ENCODE peak calls at places on chromosomes 4 and X, in ten cellular contexts. T is body of pancreas, H is NCI-H2081, P is NCI-H460, Y is OCI-M1, J is ureter, G is AG04449, U is fibroblast of the conjunctiva, Q is fibroblast of pulmonary artery, V is foreskin keratinocyte. S is an unnamed sample.

GRCh38 chr4:173935622-173936405 is 347.7 kb downstream of the FBXO8 start:
- DNase-seq in Y (no peak), P (no peak), T (no peak), U (no peak), Q (peak), G (no peak), H (no peak), V (no peak), J (no peak), S (no peak)

GRCh38 chr4:48047421-48047844 is 30.9 kb downstream of the NIPAL1 start:
- DNase-seq in Q (no peak), G (no peak), P (no peak), Y (peak), T (peak), J (no peak), V (no peak), H (no peak), U (no peak), S (no peak)

GRCh38 chrX:153245288-153245731 is 66.2 kb downstream of the MAGEA1 start:
- DNase-seq in H (no peak), G (no peak), Y (peak), J (no peak), P (no peak), V (peak), T (no peak), Q (no peak), U (no peak), S (no peak)

GRCh38 chr4:1522606-1523005 is 116.4 kb upstream of the NKX1-1 start:
- DNase-seq in T (no peak), Q (no peak), P (no peak), Y (no peak), G (no peak), H (no peak), J (no peak), U (no peak), V (no peak), S (no peak)

GRCh38 chr4:73275318-73275654 is 16.7 kb upstream of the ANKRD17 start:
- DNase-seq in G (no peak), V (no peak), H (peak), Y (no peak), T (peak), P (no peak), J (no peak), U (no peak), Q (no peak), S (no peak)

GRCh38 chrX:107849747-107850478 is 24.2 kb downstream of the MID2 start:
- DNase-seq in G (no peak), Q (no peak), U (no peak), T (no peak), J (no peak), P (no peak), Y (peak), V (no peak), H (peak), S (no peak)

GRCh38 chr4:173367946-173368345 is 2.8 kb upstream of the SAP30 start:
- DNase-seq in P (no peak), G (no peak), Q (peak), V (no peak), T (no peak), U (no peak), H (no peak), Y (peak), J (no peak), S (no peak)

GRCh38 chrX:45070116-45071007 is 130.3 kb downstream of the DIPK2B start:
- DNase-seq in Y (peak), V (no peak), G (no peak), T (peak), U (peak), J (no peak), H (peak), Q (peak), P (peak), S (peak)

GRCh38 chr4:35872273-35872672 is 372.0 kb downstream of the ARAP2 start:
- DNase-seq in T (no peak), Q (no peak), H (no peak), G (no peak), P (no peak), U (no peak), J (no peak), V (no peak), Y (no peak), S (no peak)

GRCh38 chrX:9899640-9900075 is 67.5 kb upstream of the CLDN34 start:
- DNase-seq in V (no peak), Y (no peak), P (no peak), J (no peak), Q (peak), T (no peak), G (no peak), H (no peak), U (no peak), S (no peak)

GRCh38 chr4:38675167-38676121 is 11.4 kb downstream of the KLF3 start:
- DNase-seq in V (no peak), P (peak), U (peak), Q (peak), T (peak), J (peak), G (peak), H (peak), Y (peak), S (peak)

GRCh38 chr4:6516762-6517161 is 44.3 kb upstream of the PPP2R2C start:
- DNase-seq in V (no peak), T (no peak), Y (no peak), Q (no peak), U (no peak), J (no peak), H (no peak), P (no peak), G (no peak), S (no peak)

GRCh38 chrX:110667706-110668105 is 127.9 kb downstream of the CHRDL1 start:
- DNase-seq in P (no peak), Y (no peak), V (no peak), Q (no peak), U (no peak), G (no peak), H (no peak), T (no peak), J (no peak), S (no peak)

GRCh38 chr4:169612869-169613859 is 781 bp upstream of the NEK1 start:
- DNase-seq in Q (peak), G (no peak), T (peak), Y (peak), P (peak), U (peak), H (peak), V (no peak), J (peak), S (peak)

GRCh38 chr4:86089053-86089452 is 270.8 kb downstream of the MAPK10 start:
- DNase-seq in U (no peak), T (no peak), P (no peak), H (no peak), V (no peak), G (no peak), Q (no peak), Y (peak), J (no peak), S (no peak)

GRCh38 chr4:57104706-57105560 is 5.3 kb downstream of the IGFBP7 start:
- DNase-seq in V (no peak), U (no peak), G (no peak), P (no peak), Q (peak), J (no peak), H (no peak), Y (no peak), T (no peak), S (no peak)

GRCh38 chrX:41377624-41378023 is 43.7 kb downstream of the DDX3X start:
- DNase-seq in P (no peak), G (no peak), J (no peak), H (no peak), Q (no peak), T (no peak), V (no peak), U (no peak), Y (no peak), S (no peak)

GRCh38 chr4:145805490-145805889 is 125.5 kb downstream of the C4orf51 start:
- DNase-seq in H (no peak), Y (no peak), U (no peak), V (no peak), G (peak), J (no peak), T (no peak), Q (peak), P (no peak), S (no peak)

GRCh38 chr4:137531951-137532868 is at the start of gene PCDH18:
- DNase-seq in G (peak), T (peak), Y (peak), V (no peak), J (peak), P (peak), H (peak), Q (peak), U (peak), S (peak)

S was measured in stromal cell of bone marrow.